ENCODE peak calls at places on chromosomes 5 and 9, in four cellular contexts. B is spleen, J is OCI-LY7, A is pancreas. R is an unnamed sample.

GRCh38 chr5:556909-557441 is 32.7 kb upstream of the SLC9A3 start:
- DNase-seq in J (no peak), B (no peak), A (peak; percentile 8), R (no peak)

GRCh38 chr9:99221266-99221622 is 498 bp downstream of the ALG2 start:
- DNase-seq in J (no peak), A (no peak), B (no peak), R (no peak)

GRCh38 chr9:86854898-86855523 is 92.3 kb downstream of the GAS1 start:
- DNase-seq in B (no peak), A (peak; percentile 74), J (no peak), R (no peak)

GRCh38 chr5:10331341-10331796 is 22.1 kb upstream of the MARCHF6 start:
- DNase-seq in J (no peak), B (no peak), A (peak; percentile 85), R (peak; percentile 73)

GRCh38 chr9:91253488-91253887 is 108.2 kb downstream of the AUH start:
- DNase-seq in J (peak; percentile 35), A (no peak), B (no peak), R (no peak)

GRCh38 chr5:140145818-140146522 is 20.2 kb downstream of the IGIP start:
- DNase-seq in A (peak; percentile 80), J (no peak), B (peak; percentile 92), R (peak; percentile 71)

GRCh38 chr5:107526263-107526937 is 144.3 kb downstream of the EFNA5 start:
- DNase-seq in A (no peak), B (no peak), J (no peak), R (no peak)

GRCh38 chr9:116154976-116155699 is 1.5 kb downstream of the PAPPA start:
- DNase-seq in B (no peak), J (no peak), A (no peak), R (no peak)

GRCh38 chr5:17817946-17818345 is 183.7 kb downstream of the TAF11L14 start:
- DNase-seq in J (no peak), A (no peak), B (no peak), R (no peak)

GRCh38 chr9:127155314-127155713 is 32.9 kb upstream of the ANGPTL2 start:
- DNase-seq in A (no peak), J (no peak), B (no peak), R (no peak)
- H3K4me1 ChIP-seq in A (no peaks in the 10 kb centered on the region), J (peaks cover 36% of the 10 kb centered on the region), B (peaks cover 18% of the 10 kb centered on the region), R (peaks cover 8% of the 10 kb centered on the region)

GRCh38 chr5:126464016-126464415 is 40.8 kb downstream of the GRAMD2B start:
- DNase-seq in J (no peak), A (no peak), B (no peak), R (no peak)

GRCh38 chr5:126461838-126462237 is 38.6 kb downstream of the GRAMD2B start:
- DNase-seq in B (no peak), A (no peak), J (no peak), R (no peak)

GRCh38 chr5:126460459-126460858 is 37.2 kb downstream of the GRAMD2B start:
- DNase-seq in B (no peak), A (no peak), J (no peak), R (no peak)

GRCh38 chr5:126460977-126461376 is 37.8 kb downstream of the GRAMD2B start:
- DNase-seq in A (no peak), B (no peak), J (no peak), R (no peak)

DNA sequence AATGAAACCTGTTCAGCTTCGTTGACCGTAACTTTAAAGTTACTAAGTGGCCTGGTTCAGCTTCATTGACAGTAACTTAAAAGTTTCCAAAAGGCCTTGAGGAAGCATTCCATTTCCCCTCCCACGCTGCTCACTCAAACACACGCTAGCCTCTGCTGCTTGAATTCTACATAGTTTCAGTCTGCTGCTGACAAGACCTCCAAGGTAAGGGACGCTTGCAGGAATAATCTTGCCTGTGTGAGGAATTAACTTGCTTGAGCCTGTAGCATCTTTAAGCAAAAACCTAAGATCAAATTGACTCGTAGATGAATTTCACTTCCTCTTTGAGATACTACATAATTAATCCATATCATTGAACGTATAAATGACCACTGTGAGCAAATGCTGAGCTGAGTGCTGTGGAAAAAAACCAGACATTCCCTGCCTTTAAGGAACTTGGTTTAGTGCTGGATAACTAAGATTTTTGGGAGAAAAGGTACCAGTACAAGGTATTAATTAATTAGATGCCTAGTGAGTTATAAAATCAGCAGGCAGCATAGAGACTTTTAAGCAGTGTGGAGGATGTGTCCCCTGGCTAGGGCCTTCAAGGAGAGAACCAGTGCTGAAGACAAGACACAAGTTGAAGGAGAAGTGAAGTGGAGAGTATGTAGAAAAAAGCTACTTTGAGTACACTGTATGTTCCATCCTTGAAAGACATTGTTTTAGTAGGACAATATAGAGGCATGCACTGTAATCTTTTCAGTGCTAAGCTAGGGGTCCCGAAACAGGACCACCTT is 39.2 kb downstream of the GRAMD2B start:
- DNase-seq in J (no peak), B (no peak), A (no peak), R (no peak)
- TF ChIP-seq CTCF in J (no peak), B (no peak), A (no peak), R (no peak)

GRCh38 chr5:149563461-149563860 is 12.2 kb upstream of the CSNK1A1 start:
- DNase-seq in J (no peak), A (no peak), B (no peak), R (no peak)
- H3K4me3 ChIP-seq in J (no peak overlapping the region), A (no peak overlapping the region), B (no peak overlapping the region), R (no peak overlapping the region)

DNA sequence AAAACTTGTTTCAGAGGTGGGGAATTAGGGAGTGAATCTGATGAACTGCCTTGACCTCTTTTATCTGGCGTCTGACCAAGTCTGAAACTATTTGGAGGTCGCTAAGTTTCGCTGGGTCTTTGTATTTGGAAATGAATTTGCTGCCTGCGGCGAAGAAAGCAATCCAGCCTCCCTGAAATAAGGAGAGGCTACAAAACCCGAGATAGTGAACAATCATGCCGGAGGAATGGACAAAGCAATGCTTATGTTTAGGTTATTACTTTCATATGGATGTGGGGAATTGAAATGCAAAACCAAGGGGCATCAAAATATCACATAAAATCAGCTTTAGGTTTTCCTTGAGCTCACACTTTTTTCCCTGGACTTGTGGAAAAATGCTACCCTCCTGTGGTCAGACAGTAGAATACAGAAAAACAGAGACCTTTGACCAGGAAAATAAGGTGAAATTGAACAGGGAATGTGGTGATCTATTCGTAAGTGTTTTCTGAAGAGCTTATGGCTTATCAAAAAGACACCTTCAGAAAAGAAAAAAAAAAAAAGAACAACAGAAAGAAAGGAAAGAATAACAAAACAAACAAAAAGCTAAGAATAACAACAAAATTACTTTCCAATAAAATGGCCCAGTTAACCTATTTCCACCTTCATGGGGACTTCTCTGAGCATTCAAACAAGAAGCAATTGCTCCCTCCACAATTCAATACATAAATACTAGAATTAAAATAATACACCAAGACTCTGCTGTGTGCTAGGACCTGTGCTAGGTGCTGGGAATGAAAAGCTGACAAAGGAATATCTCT is 68.6 kb upstream of the DPYSL3 start:
- DNase-seq in J (peak; percentile 19), B (no peak), A (no peak), R (no peak)
- H3K4me1 ChIP-seq in J (no peaks in the 10 kb centered on the region), B (no peaks in the 10 kb centered on the region), A (no peaks in the 10 kb centered on the region), R (no peaks in the 10 kb centered on the region)

DNA sequence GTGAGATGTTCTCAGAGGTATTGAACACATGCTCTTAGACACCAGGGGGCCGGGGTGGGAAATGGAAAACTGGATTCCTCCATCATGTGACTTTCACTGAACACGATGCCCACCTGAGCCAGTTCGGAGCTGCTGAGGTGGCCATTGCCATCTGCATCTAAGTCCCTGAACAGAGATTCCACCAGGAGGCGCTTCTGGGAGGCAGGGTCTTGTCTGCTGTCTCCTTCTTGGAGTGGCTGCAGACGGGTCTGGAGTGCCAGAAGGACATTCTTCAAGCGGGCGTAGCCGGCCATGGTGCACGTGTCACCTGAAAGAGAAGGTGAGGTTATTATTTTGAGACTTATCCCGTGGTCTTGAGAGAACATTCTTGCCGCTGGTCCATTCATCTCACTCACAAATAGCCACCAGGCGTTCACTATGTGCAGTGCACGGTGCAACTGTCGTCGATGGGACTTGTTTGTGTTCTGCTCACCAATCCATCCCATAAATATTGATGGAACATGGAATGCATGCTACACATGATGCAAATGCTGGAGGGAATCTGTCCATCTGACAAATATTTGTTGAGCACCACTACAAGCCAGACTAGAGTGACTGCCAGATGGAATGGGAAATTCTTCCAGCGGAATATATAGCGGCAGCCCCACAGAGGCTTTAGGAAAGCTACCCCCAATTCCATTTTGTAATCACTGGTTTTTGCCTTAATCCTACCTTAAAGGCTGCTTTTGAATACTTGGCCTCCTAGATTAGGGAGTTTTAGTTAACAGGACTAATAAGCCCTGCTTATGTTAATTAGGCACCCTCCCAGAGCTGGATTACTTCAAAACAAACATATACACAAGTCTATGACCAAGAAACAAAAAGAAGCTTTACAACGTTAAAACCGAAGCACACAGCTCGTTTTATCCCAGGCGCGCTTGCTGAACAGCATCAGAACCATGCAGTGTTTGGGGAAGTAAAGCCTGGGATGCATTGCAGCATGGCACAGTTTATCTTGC is 264.8 kb downstream of the HSPA4 start:
- DNase-seq in A (no peak), J (peak; percentile 14), B (no peak), R (no peak)
- TF ChIP-seq CTCF in A (no peak), J (peak; percentile 64), B (no peak), R (no peak)